ENCODE peak calls at places on chromosomes 6 and 20, in seven cellular contexts. I, Z, L, M, W, P and T are unnamed samples.

GRCh38 chr20:15942130-15942529 is 631.1 kb downstream of the KIF16B start:
- DNase-seq in W (peak), M (no peak), Z (peak), P (no peak), L (peak), I (no peak), T (no peak)

GRCh38 chr20:38007526-38007925 is 25.7 kb downstream of the TTI1 start:
- DNase-seq in P (no peak), M (no peak), W (no peak), Z (no peak), I (no peak), L (no peak), T (no peak)

GRCh38 chr20:61644387-61645076 is 392.5 kb downstream of the CDH4 start:
- DNase-seq in Z (no peak), I (no peak), W (no peak), P (no peak), L (no peak), M (no peak), T (no peak)

GRCh38 chr20:34615477-34615876 is 57.0 kb downstream of the MAP1LC3A start:
- DNase-seq in M (no peak), Z (peak), I (no peak), L (peak), W (no peak), P (no peak), T (no peak)

GRCh38 chr20:48725589-48725991 is 102.2 kb downstream of the PREX1 start:
- DNase-seq in L (no peak), P (no peak), I (no peak), Z (no peak), M (no peak), W (peak), T (peak)

GRCh38 chr20:37202267-37202943 is 23.1 kb upstream of the MROH8 start:
- DNase-seq in I (peak), Z (no peak), P (no peak), W (peak), L (peak), M (no peak), T (peak)

GRCh38 chr6:2841264-2842138 is at the start of gene SERPINB1:
- DNase-seq in L (peak), P (peak), M (peak), W (peak), I (peak), Z (peak), T (peak)

GRCh38 chr6:155690820-155691219 is 235.2 kb upstream of the NOX3 start:
- DNase-seq in P (no peak), Z (no peak), M (no peak), L (no peak), I (no peak), W (no peak), T (no peak)

GRCh38 chr6:151359486-151359885 is 31.9 kb downstream of the ZBTB2 start:
- DNase-seq in Z (no peak), L (no peak), P (no peak), W (no peak), I (no peak), M (no peak), T (no peak)

GRCh38 chr6:72559067-72559466 is 62.8 kb upstream of the KCNQ5 start:
- DNase-seq in Z (no peak), L (no peak), W (no peak), M (no peak), P (no peak), I (no peak), T (no peak)

GRCh38 chr6:154738561-154738961 is 5.3 kb downstream of the SCAF8 start:
- DNase-seq in W (no peak), P (no peak), M (no peak), I (no peak), L (no peak), Z (no peak), T (no peak)

GRCh38 chr6:148367418-148368024 is 24.9 kb downstream of the SASH1 start:
- DNase-seq in Z (no peak), M (peak), I (no peak), P (no peak), W (peak), L (peak), T (no peak)

GRCh38 chr6:31878761-31879542 is at the start of gene SLC44A4:
- DNase-seq in I (no peak), W (no peak), Z (no peak), M (no peak), P (peak), L (peak), T (no peak)

GRCh38 chr6:37965964-37966676 is 146.6 kb downstream of the ZFAND3 start:
- DNase-seq in I (no peak), L (peak), Z (no peak), M (no peak), W (peak), P (no peak), T (no peak)

GRCh38 chr20:20546402-20546801 is 166.0 kb downstream of the RALGAPA2 start:
- DNase-seq in W (peak), P (no peak), I (no peak), M (no peak), L (peak), Z (no peak), T (no peak)

GRCh38 chr6:135535989-135536414 is 38.5 kb upstream of the AHI1 start:
- DNase-seq in I (peak), M (no peak), W (peak), L (peak), Z (no peak), P (no peak), T (peak)
- TF ChIP-seq CTCF in I (peak), M (peak), W (peak), L (peak), Z (peak), P (peak), T (peak)

DNA sequence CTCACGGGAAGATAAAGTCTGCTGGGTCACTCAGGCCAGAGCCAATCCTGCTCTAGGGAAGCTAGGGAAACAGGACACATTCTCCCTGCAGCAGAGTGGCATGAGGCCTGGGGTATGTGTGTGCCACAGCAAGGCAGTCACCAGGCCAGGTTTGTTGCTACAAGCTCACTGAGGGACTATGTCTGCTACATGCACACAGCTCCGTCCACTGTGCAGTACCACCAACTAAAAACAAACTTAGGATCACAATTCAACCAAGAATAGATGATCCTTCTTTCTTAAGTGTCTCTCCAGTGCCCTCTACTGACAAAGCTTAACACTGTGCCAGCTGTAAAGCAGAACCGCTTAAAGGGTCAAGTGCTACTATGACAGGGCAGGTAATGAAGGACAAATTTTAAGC is 192.5 kb downstream of the PTPRK start:
- DNase-seq in I (peak), M (no peak), P (peak), Z (no peak), W (no peak), L (peak), T (peak)
- TF ChIP-seq CTCF in I (no peak), M (peak), P (peak), Z (peak), W (no peak), L (peak), T (peak)

DNA sequence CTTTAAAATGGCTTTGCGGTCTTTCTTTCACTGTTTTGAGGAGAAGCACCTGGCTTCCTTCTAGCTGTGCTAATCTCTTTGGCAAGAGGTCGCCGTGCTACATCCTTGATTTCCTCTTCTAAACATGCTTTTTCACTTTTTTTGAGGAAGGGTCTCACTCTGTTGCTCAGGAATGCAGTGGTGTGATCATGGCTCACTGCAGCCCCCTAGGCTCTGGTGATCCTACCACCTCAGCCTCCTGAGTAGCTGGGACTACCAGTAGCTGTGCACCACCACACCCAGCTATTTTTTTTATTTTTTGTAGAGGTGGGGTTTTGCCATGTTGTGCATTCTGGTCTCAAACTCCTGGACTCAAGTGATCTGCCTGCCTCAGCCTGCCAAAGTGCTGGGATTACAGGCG is 40.5 kb downstream of the RSPH3 start:
- DNase-seq in L (no peak), W (no peak), I (no peak), P (no peak), Z (no peak), M (no peak), T (no peak)
- TF ChIP-seq CTCF in L (no peak), W (no peak), I (no peak), P (no peak), Z (no peak), M (no peak), T (no peak)

GRCh38 chr20:29741594-29741893 is 1515.9 kb upstream of the DEFB115 start:
- DNase-seq in L (no peak), I (no peak), M (no peak), W (no peak), P (peak), Z (no peak), T (no peak)
- TF ChIP-seq CTCF in L (no peak), I (no peak), M (no peak), W (no peak), P (no peak), Z (no peak), T (no peak)